ENCODE peak calls at places on chromosomes 11 and 22, in five cellular contexts. N is mammary epithelial cell; W is astrocyte of the cerebellum; A is activated naive CD4-positive, alpha-beta T cell treated with anti-CD3 and anti-CD28 coated beads for 36 hours; U is fibroblast of lung. O is an unnamed sample.
A peak's percentile ranks its signal among the peaks of the same experiment; 100 is the strongest.

GRCh38 chr11:33310720-33311500 is 53.7 kb downstream of the HIPK3 start:
- DNase-seq in N (peak; percentile 60), W (peak; percentile 82), A (no peak), U (no peak), O (no peak)

GRCh38 chr11:66264893-66265292 is 3.5 kb upstream of the RAB1B start:
- DNase-seq in N (no peak), W (no peak), A (peak; percentile 52), U (no peak), O (no peak)

GRCh38 chr11:8722156-8722555 is 39.6 kb downstream of the RPL27A start:
- DNase-seq in N (no peak), W (no peak), A (no peak), U (peak; percentile 52), O (no peak)

GRCh38 chr22:25364736-25365241 is 145.3 kb downstream of the CRYBB2 start:
- DNase-seq in N (no peak), W (no peak), A (no peak), U (no peak), O (no peak)

GRCh38 chr11:63490551-63491239 is at the start of gene PLAAT5:
- DNase-seq in N (no peak), W (no peak), A (peak; percentile 28), U (peak; percentile 15), O (no peak)

GRCh38 chr22:47296405-47297260 is 534.2 kb downstream of the TBC1D22A start:
- DNase-seq in N (no peak), W (no peak), A (no peak), U (no peak), O (no peak)

GRCh38 chr22:32839776-32840571 is 38.5 kb downstream of the TIMP3 start:
- DNase-seq in N (no peak), W (peak; percentile 16), A (no peak), U (no peak), O (peak; percentile 18)

GRCh38 chr11:123594921-123595320 is 59.5 kb downstream of the SCN3B start:
- DNase-seq in N (no peak), W (no peak), A (no peak), U (no peak), O (no peak)

GRCh38 chr11:116693206-116694016 is 79.4 kb downstream of the BUD13 start:
- DNase-seq in N (peak; percentile 77), W (no peak), A (no peak), U (no peak), O (no peak)

GRCh38 chr22:31230155-31230870 is 18.2 kb downstream of the LIMK2 start:
- DNase-seq in N (no peak), W (no peak), A (no peak), U (peak; percentile 24), O (no peak)

GRCh38 chr22:39723463-39723862 is 152.9 kb downstream of the CACNA1I start:
- DNase-seq in N (no peak), W (no peak), A (no peak), U (no peak), O (no peak)

GRCh38 chr22:46062232-46062615 is 85.3 kb upstream of the WNT7B start:
- DNase-seq in N (no peak), W (no peak), A (no peak), U (no peak), O (no peak)

GRCh38 chr11:119377112-119377901 is 4.2 kb downstream of the USP2 start:
- DNase-seq in N (no peak), W (no peak), A (no peak), U (no peak), O (no peak)

GRCh38 chr22:33380789-33381530 is 322.8 kb upstream of the SYN3 start:
- DNase-seq in N (peak; percentile 96), W (peak; percentile 60), A (no peak), U (peak; percentile 57), O (peak; percentile 8)

GRCh38 chr22:19131685-19132015 is 542 bp downstream of the TSSK2 start:
- DNase-seq in N (no peak), W (no peak), A (no peak), U (no peak), O (no peak)

GRCh38 chr11:134611537-134611936 is 199.5 kb upstream of the B3GAT1 start:
- DNase-seq in N (no peak), W (no peak), A (no peak), U (no peak), O (no peak)

GRCh38 chr11:96827164-96827563 is 437.4 kb downstream of the JRKL start:
- DNase-seq in N (no peak), W (no peak), A (no peak), U (peak; percentile 46), O (peak; percentile 27)

GRCh38 chr11:15150507-15150906 is 35.8 kb downstream of the INSC start:
- DNase-seq in N (no peak), W (no peak), A (no peak), U (no peak), O (no peak)

GRCh38 chr11:36465449-36466163 is 44.5 kb downstream of the TRAF6 start:
- DNase-seq in N (peak; percentile 6), W (no peak), A (no peak), U (peak; percentile 64), O (no peak)

GRCh38 chr11:37115963-37116362 is 517.9 kb upstream of the RAG2 start:
- DNase-seq in N (no peak), W (no peak), A (no peak), U (no peak), O (no peak)

GRCh38 chr11:9219115-9219514 is 46.0 kb downstream of the DENND5A start:
- DNase-seq in N (no peak), W (no peak), A (no peak), U (peak; percentile 52), O (no peak)

GRCh38 chr11:75241036-75241905 is 697 bp downstream of the TPBGL start:
- DNase-seq in N (peak; percentile 76), W (peak; percentile 27), A (peak; percentile 86), U (peak; percentile 77), O (peak; percentile 19)

GRCh38 chr22:50705219-50705691 is 32.6 kb downstream of the SHANK3 start:
- DNase-seq in N (no peak), W (peak; percentile 65), A (no peak), U (peak; percentile 72), O (peak; percentile 44)

GRCh38 chr11:996681-997080 is 39.8 kb downstream of the MUC6 start:
- DNase-seq in N (no peak), W (no peak), A (no peak), U (no peak), O (no peak)

GRCh38 chr11:19379465-19379864 is 138.7 kb upstream of the E2F8 start:
- DNase-seq in N (no peak), W (peak; percentile 33), A (no peak), U (no peak), O (no peak)

GRCh38 chr11:636511-637332 is at the start of gene DRD4:
- DNase-seq in N (no peak), W (no peak), A (no peak), U (no peak), O (no peak)

GRCh38 chr11:133835258-133836075 is 9.8 kb downstream of the SPATA19 start:
- DNase-seq in N (peak; percentile 59), W (peak; percentile 49), A (peak; percentile 73), U (peak; percentile 50), O (no peak)

GRCh38 chr11:43833657-43834073 is 47.0 kb upstream of the ALKBH3 start:
- DNase-seq in N (peak; percentile 46), W (peak; percentile 32), A (no peak), U (peak; percentile 91), O (no peak)

GRCh38 chr11:43543313-43543712 is 137.2 kb upstream of the HSD17B12 start:
- DNase-seq in N (peak; percentile 48), W (no peak), A (no peak), U (no peak), O (no peak)

GRCh38 chr11:16989554-16989953 is 24.7 kb downstream of the PLEKHA7 start:
- DNase-seq in N (no peak), W (no peak), A (no peak), U (no peak), O (no peak)

GRCh38 chr11:74000770-74001169 is 8.1 kb downstream of the UCP3 start:
- DNase-seq in N (no peak), W (no peak), A (no peak), U (no peak), O (no peak)